ENCODE peak calls at places on chromosome 2, in seven cellular contexts. R is MCF 10A; I is spleen; C is activated naive CD4-positive, alpha-beta T cell treated with anti-CD3 and anti-CD28 coated beads for 36 hours; L is HuH-7; F is activated T-cell treated with anti-CD3 and anti-CD28 coated beads for 1 hour; K is cardiac muscle cell. U is an unnamed sample.

GRCh38 chr2:216312441-216312840 is 59.8 kb downstream of the MARCHF4 start:
- DNase-seq in C (no peak), K (no peak), L (no peak), I (no peak), R (no peak), F (no peak), U (no peak)

GRCh38 chr2:197454923-197455322 is 1.6 kb downstream of the COQ10B start:
- DNase-seq in R (no peak), L (no peak), K (no peak), I (no peak), C (no peak), F (no peak), U (no peak)

GRCh38 chr2:144198116-144198515 is 321.8 kb downstream of the ZEB2 start:
- DNase-seq in K (peak), R (peak), L (no peak), F (no peak), I (no peak), C (peak), U (peak)

GRCh38 chr2:10560626-10561025 is 112.5 kb upstream of the ODC1 start:
- DNase-seq in L (no peak), F (no peak), K (no peak), R (no peak), C (no peak), I (no peak), U (no peak)

GRCh38 chr2:128777091-128778045 is 458.7 kb upstream of the HS6ST1 start:
- DNase-seq in K (no peak), F (no peak), I (peak), C (no peak), L (no peak), R (no peak), U (no peak)

GRCh38 chr2:37080231-37080630 is 3.9 kb downstream of the HEATR5B start:
- DNase-seq in F (no peak), C (no peak), I (no peak), L (no peak), R (no peak), K (no peak), U (no peak)

GRCh38 chr2:8412586-8412985 is 269.3 kb upstream of the ID2 start:
- DNase-seq in K (peak), I (no peak), L (no peak), F (no peak), R (no peak), C (no peak), U (no peak)

GRCh38 chr2:27891820-27892105 is 1.2 kb downstream of the BABAM2 start:
- DNase-seq in F (no peak), K (peak), I (no peak), C (no peak), R (no peak), L (no peak), U (peak)

GRCh38 chr2:224309216-224309615 is 92.7 kb downstream of the FAM124B start:
- DNase-seq in I (no peak), C (no peak), K (peak), R (no peak), L (no peak), F (no peak), U (no peak)

GRCh38 chr2:33457588-33458247 is 18.7 kb upstream of the RASGRP3 start:
- DNase-seq in K (peak), C (no peak), F (no peak), R (peak), I (no peak), L (peak), U (no peak)

GRCh38 chr2:79627237-79627636 is 114.4 kb downstream of the CTNNA2 start:
- DNase-seq in I (no peak), C (no peak), K (no peak), L (no peak), F (no peak), R (no peak), U (no peak)

U was measured in HepG2.